ENCODE peak calls at places on chromosomes 11 and 22, in eight cellular contexts. Y is NB4, N is foreskin fibroblast, K is choroid plexus epithelial cell, P is astrocyte, X is left ventricle myocardium inferior, A is neural progenitor cell, H is lower leg skin. Q is an unnamed sample.

GRCh38 chr11:121451178-121451981 is 734 bp upstream of the SORL1 start:
- DNase-seq in Y (peak), X (no peak), H (no peak), K (no peak), N (no peak), A (no peak), P (no peak), Q (no peak)

GRCh38 chr11:43542734-43543133 is 137.8 kb upstream of the HSD17B12 start:
- DNase-seq in A (no peak), Y (no peak), K (peak), N (no peak), H (no peak), X (no peak), P (no peak), Q (no peak)

GRCh38 chr11:11985016-11985715 is 23.3 kb downstream of the DKK3 start:
- DNase-seq in A (no peak), P (peak), H (peak), Y (no peak), N (peak), X (no peak), K (peak), Q (peak)

GRCh38 chr22:17117400-17117799 is 3.8 kb downstream of the TMEM121B start:
- DNase-seq in A (no peak), X (no peak), P (no peak), H (no peak), Y (peak), K (no peak), N (no peak), Q (no peak)

GRCh38 chr11:122036493-122036892 is 79.5 kb downstream of the BLID start:
- DNase-seq in N (no peak), H (no peak), X (no peak), A (no peak), Y (no peak), P (no peak), K (no peak), Q (no peak)

GRCh38 chr11:118067006-118067405 is 9.9 kb upstream of the TMPRSS4 start:
- DNase-seq in A (no peak), Y (no peak), X (no peak), K (no peak), P (no peak), N (no peak), H (no peak), Q (no peak)

GRCh38 chr11:76655466-76656086 is 15.0 kb downstream of the LRRC32 start:
- DNase-seq in N (no peak), Y (no peak), H (peak), P (no peak), K (no peak), A (no peak), X (no peak), Q (no peak)

GRCh38 chr11:76752321-76753175 is 30.6 kb upstream of the TSKU start:
- DNase-seq in P (peak), X (peak), N (peak), K (peak), H (peak), Y (no peak), A (no peak), Q (peak)

GRCh38 chr11:69893631-69894030 is 74.4 kb upstream of the FGF3 start:
- DNase-seq in N (no peak), A (no peak), P (no peak), Y (no peak), H (no peak), X (no peak), K (no peak), Q (no peak)

GRCh38 chr22:38872831-38873248 is 824 bp upstream of the CBX6 start:
- DNase-seq in N (peak), Y (peak), X (peak), K (peak), A (peak), P (no peak), H (peak), Q (no peak)

GRCh38 chr11:106415510-106415909 is 338.0 kb downstream of the AASDHPPT start:
- DNase-seq in H (no peak), Y (no peak), N (no peak), P (no peak), X (no peak), A (no peak), K (no peak), Q (no peak)

GRCh38 chr11:86256608-86257007 is 12.1 kb downstream of the EED start:
- DNase-seq in K (no peak), N (no peak), H (no peak), P (no peak), X (no peak), A (no peak), Y (no peak), Q (no peak)

GRCh38 chr22:25057013-25057881 is 104.7 kb downstream of the KIAA1671 start:
- DNase-seq in K (peak), Y (peak), A (peak), N (peak), X (peak), H (peak), P (no peak), Q (no peak)

GRCh38 chr11:123856444-123856843 is 29.0 kb downstream of the TMEM225 start:
- DNase-seq in Y (no peak), A (no peak), X (no peak), H (no peak), K (peak), P (no peak), N (no peak), Q (no peak)

GRCh38 chr22:46596819-46597218 is 23.4 kb upstream of the GRAMD4 start:
- DNase-seq in K (no peak), A (no peak), N (no peak), Y (no peak), X (no peak), H (no peak), P (no peak), Q (no peak)

GRCh38 chr11:66720223-66720898 is 8.7 kb downstream of the SPTBN2 start:
- DNase-seq in P (peak), K (peak), H (no peak), A (peak), Y (peak), N (peak), X (no peak), Q (peak)

DNA sequence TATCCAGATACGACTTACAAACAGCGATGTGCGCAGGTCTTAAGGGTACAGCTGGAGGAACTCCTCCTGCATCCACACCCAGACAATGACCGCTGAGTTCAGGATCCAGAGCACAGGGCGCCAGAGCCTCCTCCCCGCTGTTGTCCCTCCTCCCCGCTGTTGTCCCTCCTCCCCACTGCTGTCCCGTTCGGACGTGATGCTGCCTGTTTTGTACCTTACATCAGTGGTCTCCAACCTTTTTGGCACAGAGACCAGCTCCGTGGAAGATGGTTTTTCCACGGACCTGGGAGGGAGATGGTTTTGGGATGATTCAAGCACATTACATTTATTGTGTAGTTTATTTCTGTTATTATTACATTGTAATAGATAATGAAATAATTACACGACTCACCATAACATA is 62.0 kb downstream of the PHF21B start:
- DNase-seq in P (no peak), N (no peak), Y (no peak), X (no peak), A (no peak), K (no peak), H (no peak), Q (no peak)
- H3K4me3 ChIP-seq in P (no peak), N (no peak), Y (no peak), X (no peak), A (no peak), K (no peak), H (no peak), Q (no peak)

GRCh38 chr22:22111983-22112382 is 129.4 kb upstream of the TOP3B start:
- DNase-seq in X (no peak), P (no peak), A (no peak), K (no peak), N (no peak), H (no peak), Y (no peak), Q (no peak)

GRCh38 chr22:22111267-22111751 is 128.7 kb upstream of the TOP3B start:
- DNase-seq in N (peak), H (no peak), K (peak), X (no peak), P (peak), Y (no peak), A (no peak), Q (no peak)

GRCh38 chr22:22110548-22111266 is 128.1 kb upstream of the TOP3B start:
- DNase-seq in K (peak), N (peak), A (peak), H (no peak), X (no peak), Y (peak), P (peak), Q (no peak)

GRCh38 chr22:22112533-22113294 is 130.1 kb upstream of the TOP3B start:
- DNase-seq in H (no peak), A (no peak), X (no peak), Y (no peak), P (no peak), K (no peak), N (no peak), Q (no peak)

DNA sequence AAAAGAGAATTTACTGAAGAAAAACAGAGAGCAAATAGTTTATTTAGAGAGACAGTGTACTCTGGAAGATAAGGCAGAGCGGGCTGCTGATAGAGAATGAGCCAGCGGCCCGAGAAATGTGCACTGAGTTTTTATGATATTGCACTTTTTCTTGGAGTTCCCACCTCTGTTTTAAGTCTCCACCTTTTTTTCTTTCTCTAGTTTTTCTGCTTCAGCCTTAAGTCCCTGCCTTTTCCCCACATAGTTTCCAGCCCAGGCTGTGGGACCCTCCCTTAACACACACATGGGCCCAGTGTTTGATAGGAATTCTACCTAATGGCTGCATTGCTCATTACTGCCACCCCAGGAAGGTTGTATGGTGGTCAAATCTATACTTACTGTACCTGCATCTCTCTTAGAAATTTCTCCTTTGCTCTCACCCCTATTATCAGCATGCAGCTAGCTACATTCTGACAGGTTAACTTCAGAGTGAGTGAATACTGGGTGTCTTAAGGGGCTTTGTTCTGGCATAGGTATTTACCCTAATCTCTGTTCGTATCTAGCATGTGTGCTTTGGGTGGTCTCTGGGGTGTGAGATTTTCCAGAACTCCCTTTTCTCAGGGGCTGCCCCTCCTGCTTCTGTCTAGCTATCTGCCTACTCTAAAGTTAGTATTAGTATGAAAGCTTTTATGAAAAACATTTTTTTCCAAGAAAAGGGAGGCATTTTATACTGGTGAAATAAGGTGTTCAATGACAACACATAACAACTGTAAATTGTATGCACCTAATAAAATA is 127.3 kb upstream of the TOP3B start:
- DNase-seq in K (no peak), P (no peak), H (no peak), X (no peak), A (no peak), Y (no peak), N (no peak), Q (no peak)
- TF ChIP-seq CTCF in K (peak), P (no peak), H (no peak), X (no peak), A (peak), Y (peak), N (no peak), Q (no peak)

DNA sequence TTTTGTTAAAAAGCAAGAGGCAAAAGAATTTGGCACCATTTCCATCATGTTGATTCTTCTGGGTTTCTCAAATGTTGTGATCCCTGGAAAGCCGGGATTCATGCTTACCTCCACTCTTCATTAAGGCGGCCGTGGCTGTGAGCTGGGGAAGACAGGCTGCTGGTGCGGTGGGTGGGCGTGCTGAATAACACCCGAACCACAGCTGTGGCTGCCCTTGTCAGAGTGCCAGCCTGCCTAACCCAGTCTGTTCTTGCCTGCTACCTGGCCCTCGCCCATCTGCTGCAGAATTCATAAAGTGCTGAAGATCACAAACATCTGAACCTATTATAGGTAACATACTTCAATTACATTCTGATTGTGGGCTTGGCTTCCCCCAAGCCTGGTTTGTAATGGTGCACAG is 95.8 kb upstream of the RCN1 start:
- DNase-seq in X (no peak), H (no peak), N (no peak), A (no peak), Y (no peak), P (no peak), K (no peak), Q (no peak)
- H3K4me3 ChIP-seq in X (no peak), H (no peak), N (no peak), A (no peak), Y (no peak), P (no peak), K (no peak), Q (no peak)

GRCh38 chr11:115958089-115959000 is 454.1 kb upstream of the CADM1 start:
- DNase-seq in H (no peak), P (no peak), K (no peak), Y (no peak), X (no peak), N (no peak), A (no peak), Q (no peak)
- TF ChIP-seq CTCF in H (no peak), P (no peak), K (no peak), Y (no peak), X (no peak), N (no peak), A (peak), Q (no peak)

GRCh38 chr11:72573380-72573949 is 100.8 kb downstream of the PDE2A start:
- DNase-seq in H (peak), N (peak), Y (peak), K (peak), P (no peak), X (no peak), A (peak), Q (no peak)

GRCh38 chr11:72568861-72569260 is 105.4 kb downstream of the PDE2A start:
- DNase-seq in P (no peak), H (no peak), N (peak), Y (no peak), X (no peak), K (no peak), A (no peak), Q (no peak)

GRCh38 chr11:72574046-72574445 is 100.2 kb downstream of the PDE2A start:
- DNase-seq in K (no peak), H (peak), A (no peak), P (no peak), N (no peak), Y (no peak), X (no peak), Q (no peak)

GRCh38 chr11:72570893-72571741 is 103.1 kb downstream of the PDE2A start:
- DNase-seq in N (no peak), X (no peak), A (no peak), Y (no peak), P (no peak), K (no peak), H (peak), Q (no peak)

DNA sequence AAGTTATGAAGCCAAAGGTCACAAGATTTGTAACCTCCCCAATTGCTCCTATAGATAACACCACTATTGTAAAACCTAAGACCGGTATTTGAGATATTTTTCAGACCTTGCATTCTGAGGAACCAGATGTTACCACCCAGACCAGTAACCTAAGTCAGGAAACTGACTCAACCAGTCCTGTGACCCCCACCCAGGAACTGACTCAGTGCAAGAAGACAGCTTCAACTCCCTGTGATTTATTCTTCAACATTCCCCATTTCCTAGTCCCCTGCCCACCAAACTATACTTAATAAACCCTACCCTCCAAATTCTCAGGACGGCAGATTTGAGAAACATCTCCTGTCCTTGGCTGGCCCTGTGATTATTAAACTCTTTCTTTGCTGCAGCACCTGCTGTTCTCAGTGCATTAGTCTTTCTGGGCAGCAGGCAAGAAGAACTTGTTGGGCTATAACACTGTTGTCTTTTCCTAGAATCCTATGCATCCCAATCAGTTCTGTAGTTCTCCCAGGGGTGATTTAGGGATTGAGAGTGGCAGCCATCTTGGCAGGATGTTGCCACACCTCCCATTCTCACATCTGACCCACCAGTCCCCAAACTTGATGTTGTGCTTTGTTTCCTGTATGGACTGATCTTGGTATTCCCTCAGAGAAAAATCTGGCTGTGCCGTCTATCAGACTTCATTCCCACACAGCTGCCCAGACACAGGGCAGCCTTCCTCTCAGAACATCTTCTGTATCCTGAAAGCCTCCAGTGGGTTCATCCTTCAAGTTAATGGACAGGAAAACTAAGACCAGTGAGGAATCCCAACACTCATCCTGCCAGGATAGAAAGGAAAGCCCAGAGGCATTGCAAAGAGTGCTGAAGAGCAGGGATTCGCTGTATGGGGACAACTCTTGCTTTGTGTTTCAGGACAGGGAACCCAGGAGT is 104.0 kb downstream of the PDE2A start:
- DNase-seq in H (peak), N (peak), P (peak), X (no peak), Y (peak), K (peak), A (no peak), Q (no peak)
- H3K4me3 ChIP-seq in H (no peak), N (no peak), P (no peak), X (no peak), Y (no peak), K (no peak), A (no peak), Q (no peak)

GRCh38 chr11:46489668-46490560 is 98.3 kb upstream of the CHRM4 start:
- DNase-seq in N (peak), P (peak), H (no peak), K (peak), Y (peak), A (peak), X (no peak), Q (no peak)
- TF ChIP-seq CTCF in N (peak), P (peak), H (no peak), K (peak), Y (peak), A (peak), X (peak), Q (peak)

DNA sequence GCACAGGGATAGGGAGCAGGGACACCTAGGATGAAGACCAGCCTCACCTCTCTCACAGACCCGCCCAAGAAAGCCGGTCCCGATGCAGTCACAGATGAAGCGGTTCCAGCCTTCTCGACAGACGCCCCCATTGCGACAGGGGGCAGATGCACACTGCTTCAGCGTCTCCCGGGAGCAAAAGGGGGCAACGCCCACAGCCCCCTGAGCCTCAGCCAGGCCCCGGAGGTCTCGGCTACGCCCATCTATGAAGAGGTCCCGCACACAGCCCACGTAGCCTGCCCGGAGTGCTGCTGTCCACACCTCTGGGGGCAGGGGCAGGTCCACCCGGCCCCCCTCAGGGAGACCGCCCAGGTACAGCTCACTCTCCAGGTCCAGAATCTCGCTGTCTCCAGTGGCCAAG is 62.3 kb downstream of the NRXN2 start:
- DNase-seq in H (peak), X (no peak), A (no peak), Y (no peak), P (no peak), N (no peak), K (no peak), Q (no peak)
- H3K4me3 ChIP-seq in H (no peak), X (peak), A (no peak), Y (no peak), P (no peak), N (no peak), K (no peak), Q (no peak)

GRCh38 chr11:120115272-120116000 is 22.5 kb downstream of the TRIM29 start:
- DNase-seq in Y (no peak), P (no peak), H (no peak), A (no peak), K (no peak), X (no peak), N (no peak), Q (no peak)
- TF ChIP-seq CTCF in Y (no peak), P (no peak), H (no peak), A (peak), K (peak), X (no peak), N (no peak), Q (peak)

DNA sequence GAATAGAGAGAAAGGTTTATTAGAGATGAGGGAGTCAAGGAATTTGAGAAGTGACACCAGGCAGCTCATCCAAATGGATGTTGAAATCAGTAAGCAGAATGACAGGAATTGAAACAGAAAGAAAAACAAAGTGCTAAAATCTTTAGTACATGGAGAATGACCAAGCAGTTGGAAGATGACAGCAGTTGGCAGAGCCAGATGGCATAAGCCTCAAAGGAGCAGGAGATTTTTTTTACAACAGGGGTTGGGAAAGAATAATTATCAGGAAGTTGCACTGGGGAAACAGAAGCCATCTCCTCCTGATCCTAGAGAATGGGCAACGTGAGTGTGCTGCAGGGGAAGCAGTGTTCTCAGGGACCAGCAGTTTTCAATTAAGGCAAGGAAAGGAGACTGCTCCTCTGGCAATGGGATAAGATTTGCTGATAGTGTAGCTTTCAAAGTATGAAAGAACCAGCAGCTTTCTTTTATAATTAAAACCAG is 28.9 kb downstream of the RAB39A start:
- DNase-seq in N (peak), Y (no peak), H (peak), K (no peak), X (no peak), P (no peak), A (no peak), Q (peak)
- H3K4me3 ChIP-seq in N (no peak), Y (no peak), H (no peak), K (no peak), X (no peak), P (no peak), A (no peak), Q (no peak)

GRCh38 chr22:35257321-35258143 is at the start of gene HMGXB4:
- DNase-seq in A (peak), X (peak), H (peak), K (peak), N (peak), Y (peak), P (peak), Q (no peak)
- TF ChIP-seq CTCF in A (peak), X (peak), H (no peak), K (no peak), N (no peak), Y (no peak), P (no peak), Q (no peak)